ENCODE peak calls at places on chromosomes 13 and 19, in four cellular contexts. T is heart left ventricle, F is Peyer's patch, K is psoas muscle. R is an unnamed sample.
A peak's percentile ranks its signal among the peaks of the same experiment; 100 is the strongest.

GRCh38 chr13:111204438-111205177 is 89.5 kb downstream of the ARHGEF7 start:
- DNase-seq in T (no peak), K (peak; percentile 60), F (no peak), R (no peak)

GRCh38 chr19:39160523-39160861 is 34.9 kb downstream of the PAK4 start:
- DNase-seq in F (no peak), K (peak; percentile 46), T (no peak), R (peak; percentile 28)

GRCh38 chr13:69793803-69794453 is 313.7 kb upstream of the ATXN8OS start:
- DNase-seq in K (no peak), F (no peak), T (no peak), R (no peak)

GRCh38 chr19:40116075-40116474 is 25.3 kb upstream of the ZNF780A start:
- DNase-seq in T (no peak), K (no peak), F (no peak), R (no peak)

GRCh38 chr13:110228936-110229904 is 77.7 kb downstream of the COL4A1 start:
- DNase-seq in T (no peak), K (no peak), F (no peak), R (peak; percentile 33)

GRCh38 chr13:21849323-21849722 is 178.4 kb downstream of the FGF9 start:
- DNase-seq in F (no peak), K (no peak), T (no peak), R (no peak)

GRCh38 chr13:40206241-40207109 is 460.0 kb downstream of the FOXO1 start:
- DNase-seq in K (no peak), T (no peak), F (peak; percentile 66), R (no peak)

GRCh38 chr13:72205773-72206172 is 338.8 kb upstream of the DACH1 start:
- DNase-seq in K (no peak), F (no peak), T (no peak), R (peak; percentile 60)

GRCh38 chr13:34344761-34345600 is 527.0 kb downstream of the RFC3 start:
- DNase-seq in F (no peak), T (no peak), K (no peak), R (no peak)

GRCh38 chr13:48446454-48446853 is 33.5 kb upstream of the LPAR6 start:
- DNase-seq in F (no peak), K (no peak), T (no peak), R (peak; percentile 28)

GRCh38 chr19:14985133-14985532 is 5.5 kb upstream of the SLC1A6 start:
- DNase-seq in K (no peak), T (no peak), F (no peak), R (no peak)

GRCh38 chr19:19280561-19280960 is 7.5 kb upstream of the TM6SF2 start:
- DNase-seq in T (no peak), K (no peak), F (no peak), R (no peak)

GRCh38 chr13:102846261-102847015 is 606 bp downstream of the ERCC5 start:
- DNase-seq in T (peak; percentile 29), F (peak; percentile 62), K (peak; percentile 29), R (no peak)

GRCh38 chr19:53908106-53908932 is 759 bp upstream of the CACNG7 start:
- DNase-seq in T (no peak), K (peak; percentile 40), F (no peak), R (peak; percentile 5)

GRCh38 chr13:76884571-76885202 is 1.5 kb downstream of the KCTD12 start:
- DNase-seq in F (no peak), K (no peak), T (no peak), R (no peak)

GRCh38 chr19:31292639-31293185 is 56.5 kb downstream of the TSHZ3 start:
- DNase-seq in F (no peak), T (no peak), K (no peak), R (no peak)

GRCh38 chr13:24911135-24911524 is 147.2 kb downstream of the RNF17 start:
- DNase-seq in T (no peak), K (no peak), F (no peak), R (no peak)

GRCh38 chr13:24627864-24628418 is 52.3 kb upstream of the ATP12A start:
- DNase-seq in T (no peak), F (no peak), K (no peak), R (no peak)

GRCh38 chr13:20558982-20559381 is 8.0 kb upstream of the IFT88 start:
- DNase-seq in F (no peak), T (no peak), K (no peak), R (no peak)

GRCh38 chr19:33406521-33407139 is 33.1 kb downstream of the CEBPG start:
- DNase-seq in F (peak; percentile 65), K (peak; percentile 68), T (peak; percentile 73), R (peak; percentile 18)

GRCh38 chr13:33129094-33129832 is 113.0 kb downstream of the KL start:
- DNase-seq in F (no peak), T (peak; percentile 54), K (no peak), R (no peak)

GRCh38 chr13:35818577-35819165 is 312.5 kb downstream of the DCLK1 start:
- DNase-seq in K (no peak), T (no peak), F (no peak), R (peak; percentile 24)

GRCh38 chr19:9128171-9128570 is 1.4 kb upstream of the OR7G3 start:
- DNase-seq in T (no peak), K (no peak), F (no peak), R (no peak)

GRCh38 chr19:46603195-46603637 is 2.1 kb downstream of the CALM3 start:
- DNase-seq in K (no peak), T (peak; percentile 20), F (peak; percentile 12), R (no peak)

GRCh38 chr19:46606019-46606418 is 4.9 kb downstream of the CALM3 start:
- DNase-seq in T (peak; percentile 16), F (peak; percentile 15), K (no peak), R (no peak)

GRCh38 chr19:46605356-46605821 is 4.3 kb downstream of the CALM3 start:
- DNase-seq in F (peak; percentile 8), T (peak; percentile 19), K (no peak), R (no peak)

GRCh38 chr19:46603752-46604241 is 2.7 kb downstream of the CALM3 start:
- DNase-seq in T (peak; percentile 23), K (no peak), F (peak; percentile 11), R (no peak)

DNA sequence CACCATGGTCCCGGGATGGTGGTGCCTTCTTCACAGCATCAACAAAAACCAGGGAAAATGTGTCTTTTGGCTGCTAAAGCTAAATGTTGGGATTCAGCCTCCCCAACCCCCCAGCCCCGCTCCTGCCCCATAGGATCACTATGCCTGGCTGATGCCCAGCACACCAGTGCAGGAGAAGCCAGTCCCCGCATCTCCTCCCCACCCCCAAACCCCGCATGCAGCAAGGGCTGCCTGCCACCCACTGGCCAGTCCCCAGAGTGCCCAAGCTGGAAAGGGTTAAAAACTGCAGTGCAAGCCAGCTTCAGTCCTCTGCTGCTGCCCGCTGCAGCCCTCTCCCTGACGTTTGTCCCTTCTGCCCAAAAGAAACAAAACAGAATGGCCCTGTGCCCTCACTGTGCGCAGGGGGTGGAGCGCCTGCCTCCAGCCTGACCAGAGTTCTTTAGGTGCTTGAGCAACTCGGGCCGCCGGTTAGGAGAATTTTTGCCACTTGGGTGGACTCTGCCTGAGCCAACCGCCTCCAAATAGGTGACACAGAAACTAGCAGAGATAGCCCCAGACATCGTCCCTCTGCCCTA is 3.7 kb downstream of the CALM3 start:
- DNase-seq in F (peak; percentile 11), K (no peak), T (peak; percentile 21), R (no peak)
- H3K4me3 ChIP-seq in F (no peak overlapping the region), K (peak overlapping the region; percentile 7), T (no peak overlapping the region), R (no peak overlapping the region)

GRCh38 chr19:13012390-13012689 is 17.1 kb downstream of the NFIX start:
- DNase-seq in T (no peak), F (no peak), K (no peak), R (no peak)

GRCh38 chr19:13011653-13012389 is 16.5 kb downstream of the NFIX start:
- DNase-seq in T (no peak), F (no peak), K (no peak), R (no peak)

GRCh38 chr19:13008926-13009787 is 13.9 kb downstream of the NFIX start:
- DNase-seq in K (no peak), T (no peak), F (no peak), R (no peak)

GRCh38 chr19:13010992-13011652 is 15.8 kb downstream of the NFIX start:
- DNase-seq in F (no peak), T (no peak), K (no peak), R (no peak)

DNA sequence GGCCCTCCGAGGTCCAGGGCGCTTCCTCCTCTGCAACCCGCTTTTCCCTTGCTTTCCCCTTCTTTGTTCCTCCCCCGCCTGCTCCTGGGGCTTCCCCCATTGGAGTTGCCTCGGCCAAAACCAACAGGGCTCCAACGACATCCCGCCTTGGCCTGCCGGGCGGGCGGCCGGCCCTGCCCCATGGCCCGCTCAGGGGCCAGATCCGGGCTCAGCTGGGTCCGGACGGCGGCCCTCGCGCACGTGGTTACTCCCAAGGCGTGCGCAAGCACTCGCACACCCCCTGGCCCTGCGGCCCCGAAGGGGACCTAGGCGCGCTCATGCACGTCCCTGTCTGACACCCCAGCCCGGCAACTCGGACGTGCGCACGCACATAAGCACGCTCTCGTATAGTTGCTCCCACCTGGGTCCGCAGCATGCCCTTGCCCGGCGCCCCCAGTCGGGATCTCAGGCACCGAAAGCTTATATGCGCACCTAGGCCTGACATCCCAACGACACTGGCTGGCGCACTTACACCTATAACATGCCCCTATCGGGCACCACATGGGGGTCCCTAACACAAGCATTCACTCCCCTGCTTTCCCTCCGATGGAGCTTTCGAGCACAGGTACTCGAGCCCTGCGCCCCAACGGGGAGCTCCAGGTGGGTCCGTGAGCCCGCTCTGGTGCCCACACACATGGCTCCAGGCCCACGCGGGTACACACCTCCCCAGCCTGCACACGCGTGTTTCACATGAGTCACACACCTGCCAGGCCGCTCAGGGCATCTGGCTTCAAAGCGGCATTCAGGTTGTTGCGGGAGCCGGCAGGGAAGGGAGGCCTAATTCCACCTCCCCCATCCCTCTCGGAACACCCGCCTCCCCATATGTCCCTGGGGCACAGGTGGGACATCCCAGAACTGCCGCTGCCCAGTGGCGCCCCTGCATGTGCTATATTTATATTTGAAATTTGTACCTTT is 15.0 kb downstream of the NFIX start:
- DNase-seq in K (peak; percentile 71), F (no peak), T (no peak), R (no peak)
- H3K4me3 ChIP-seq in K (peak overlapping the region; percentile 37), F (no peak overlapping the region), T (no peak overlapping the region), R (peak overlapping the region; percentile 0)

GRCh38 chr19:16078759-16079707 is 2.7 kb downstream of the TPM4 start:
- DNase-seq in F (peak; percentile 82), T (peak; percentile 81), K (peak; percentile 66), R (peak; percentile 95)
- H3K4me3 ChIP-seq in F (peak overlapping the region; percentile 90), T (peak overlapping the region; percentile 95), K (peak overlapping the region; percentile 67), R (peak overlapping the region; percentile 86)

DNA sequence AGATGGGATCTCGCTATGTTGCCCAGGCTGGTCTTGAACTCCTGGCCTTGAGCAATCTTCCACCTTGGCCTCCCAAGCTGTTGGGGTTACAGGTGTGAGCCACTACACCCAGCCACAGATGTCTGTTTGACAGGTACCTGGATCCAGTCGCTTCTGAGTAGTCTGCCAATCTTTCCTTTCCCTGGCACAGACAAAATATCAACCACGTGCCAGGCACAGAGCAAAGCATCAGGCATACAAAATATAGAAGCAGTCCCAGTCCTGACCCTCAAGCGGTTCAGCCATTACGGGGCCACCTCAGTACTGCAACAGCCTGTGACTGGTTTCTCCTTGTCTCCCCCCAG is 3.8 kb downstream of the ELAVL1 start:
- DNase-seq in T (no peak), F (no peak), K (no peak), R (no peak)
- H3K4me3 ChIP-seq in T (peak overlapping the region; percentile 53), F (no peak overlapping the region), K (peak overlapping the region; percentile 58), R (no peak overlapping the region)

GRCh38 chr13:79777504-79777903 is 296.5 kb downstream of the NDFIP2 start:
- DNase-seq in T (no peak), K (no peak), F (no peak), R (no peak)

GRCh38 chr13:79781829-79782540 is 301.0 kb downstream of the NDFIP2 start:
- DNase-seq in K (no peak), T (no peak), F (no peak), R (no peak)

GRCh38 chr13:79779061-79779460 is 298.1 kb downstream of the NDFIP2 start:
- DNase-seq in K (no peak), T (no peak), F (no peak), R (no peak)

GRCh38 chr13:79780240-79780639 is 299.3 kb downstream of the NDFIP2 start:
- DNase-seq in T (no peak), K (no peak), F (no peak), R (no peak)

GRCh38 chr13:79779761-79780160 is 298.8 kb downstream of the NDFIP2 start:
- DNase-seq in T (no peak), K (peak; percentile 54), F (no peak), R (no peak)
- H3K4me3 ChIP-seq in T (no peak overlapping the region), K (peak overlapping the region; percentile 33), F (no peak overlapping the region), R (no peak overlapping the region)

R was measured in astrocyte of the cerebellum.